ENCODE peak calls at places on chromosomes 1 and 21, in nine cellular contexts. One of them, this sample, is unnamed. For H3K4me1, the result is how much of the 10 kb centered on the place peaks cover.

GRCh38 chr1:165875171-165875570 is 47.8 kb downstream of the UCK2 start:
- DNase-seq in CD8-positive, alpha-beta T cell: no peak
- DNase-seq in SK-N-SH: no peak
- DNase-seq in stomach: peak
- DNase-seq in heart left ventricle: no peak
- DNase-seq in tibial artery: no peak
- DNase-seq in NT2/D1: no peak
- DNase-seq in ovary: no peak
- DNase-seq in tibial nerve: no peak
- DNase-seq in this sample: no peak

GRCh38 chr1:23719162-23719820 is 24.0 kb upstream of the ELOA start:
- DNase-seq in ovary: no peak
- DNase-seq in NT2/D1: no peak
- DNase-seq in SK-N-SH: no peak
- DNase-seq in heart left ventricle: no peak
- DNase-seq in CD8-positive, alpha-beta T cell: no peak
- DNase-seq in tibial artery: no peak
- DNase-seq in stomach: peak
- DNase-seq in tibial nerve: no peak
- DNase-seq in this sample: no peak

GRCh38 chr21:21163904-21164303 is 165.7 kb downstream of the NCAM2 start:
- DNase-seq in CD8-positive, alpha-beta T cell: no peak
- DNase-seq in SK-N-SH: peak
- DNase-seq in stomach: peak
- DNase-seq in NT2/D1: peak
- DNase-seq in ovary: no peak
- DNase-seq in heart left ventricle: no peak
- DNase-seq in tibial nerve: peak
- DNase-seq in tibial artery: no peak
- DNase-seq in this sample: no peak

GRCh38 chr1:227428803-227429202 is 110.5 kb upstream of the CDC42BPA start:
- DNase-seq in NT2/D1: no peak
- DNase-seq in tibial nerve: no peak
- DNase-seq in CD8-positive, alpha-beta T cell: no peak
- DNase-seq in SK-N-SH: no peak
- DNase-seq in heart left ventricle: peak
- DNase-seq in tibial artery: no peak
- DNase-seq in ovary: no peak
- DNase-seq in stomach: peak
- DNase-seq in this sample: no peak

GRCh38 chr1:31793586-31794285 is 22.1 kb downstream of the SPOCD1 start:
- DNase-seq in CD8-positive, alpha-beta T cell: no peak
- DNase-seq in NT2/D1: no peak
- DNase-seq in SK-N-SH: no peak
- DNase-seq in stomach: peak
- DNase-seq in heart left ventricle: no peak
- DNase-seq in ovary: no peak
- DNase-seq in tibial artery: no peak
- DNase-seq in tibial nerve: no peak
- DNase-seq in this sample: no peak

GRCh38 chr1:116390195-116390594 is 17.2 kb downstream of the ATP1A1 start:
- DNase-seq in CD8-positive, alpha-beta T cell: no peak
- DNase-seq in tibial nerve: no peak
- DNase-seq in SK-N-SH: no peak
- DNase-seq in ovary: no peak
- DNase-seq in NT2/D1: no peak
- DNase-seq in heart left ventricle: no peak
- DNase-seq in tibial artery: no peak
- DNase-seq in stomach: no peak
- DNase-seq in this sample: no peak

GRCh38 chr21:29453511-29453910 is 154.8 kb downstream of the BACH1 start:
- DNase-seq in tibial artery: no peak
- DNase-seq in stomach: no peak
- DNase-seq in SK-N-SH: no peak
- DNase-seq in ovary: no peak
- DNase-seq in heart left ventricle: no peak
- DNase-seq in NT2/D1: no peak
- DNase-seq in tibial nerve: no peak
- DNase-seq in CD8-positive, alpha-beta T cell: no peak
- DNase-seq in this sample: no peak

GRCh38 chr1:117117697-117118096 is 3.9 kb downstream of the TRIM45 start:
- DNase-seq in NT2/D1: no peak
- DNase-seq in CD8-positive, alpha-beta T cell: no peak
- DNase-seq in stomach: no peak
- DNase-seq in ovary: no peak
- DNase-seq in tibial nerve: no peak
- DNase-seq in heart left ventricle: no peak
- DNase-seq in tibial artery: no peak
- DNase-seq in SK-N-SH: no peak
- DNase-seq in this sample: no peak

GRCh38 chr1:237316352-237316751 is 274.4 kb downstream of the RYR2 start:
- DNase-seq in NT2/D1: no peak
- DNase-seq in CD8-positive, alpha-beta T cell: no peak
- DNase-seq in ovary: no peak
- DNase-seq in tibial nerve: no peak
- DNase-seq in SK-N-SH: no peak
- DNase-seq in heart left ventricle: no peak
- DNase-seq in stomach: no peak
- DNase-seq in tibial artery: no peak
- DNase-seq in this sample: no peak

GRCh38 chr21:35436899-35437298 is 387.8 kb upstream of the RUNX1 start:
- DNase-seq in SK-N-SH: no peak
- DNase-seq in ovary: no peak
- DNase-seq in tibial artery: no peak
- DNase-seq in heart left ventricle: no peak
- DNase-seq in tibial nerve: no peak
- DNase-seq in CD8-positive, alpha-beta T cell: no peak
- DNase-seq in NT2/D1: no peak
- DNase-seq in stomach: no peak
- DNase-seq in this sample: no peak

GRCh38 chr1:230970432-230970831 is 8.2 kb downstream of the TTC13 start:
- DNase-seq in tibial nerve: no peak
- DNase-seq in SK-N-SH: no peak
- DNase-seq in CD8-positive, alpha-beta T cell: no peak
- DNase-seq in stomach: no peak
- DNase-seq in ovary: no peak
- DNase-seq in tibial artery: no peak
- DNase-seq in heart left ventricle: no peak
- DNase-seq in NT2/D1: no peak
- DNase-seq in this sample: no peak
- H3K4me1 ChIP-seq in tibial nerve: under half
- H3K4me1 ChIP-seq in SK-N-SH: under half
- H3K4me1 ChIP-seq in CD8-positive, alpha-beta T cell: under half
- H3K4me1 ChIP-seq in stomach: half or more
- H3K4me1 ChIP-seq in ovary: under half
- H3K4me1 ChIP-seq in tibial artery: under half
- H3K4me1 ChIP-seq in heart left ventricle: under half
- H3K4me1 ChIP-seq in NT2/D1: under half
- H3K4me1 ChIP-seq in this sample: under half

GRCh38 chr1:114153621-114154145 is at the start of gene SYT6:
- DNase-seq in ovary: no peak
- DNase-seq in heart left ventricle: no peak
- DNase-seq in stomach: no peak
- DNase-seq in NT2/D1: no peak
- DNase-seq in tibial artery: no peak
- DNase-seq in CD8-positive, alpha-beta T cell: no peak
- DNase-seq in tibial nerve: no peak
- DNase-seq in SK-N-SH: peak
- DNase-seq in this sample: no peak
- H3K4me3 ChIP-seq in ovary: peak
- H3K4me3 ChIP-seq in heart left ventricle: peak
- H3K4me3 ChIP-seq in stomach: peak
- H3K4me3 ChIP-seq in NT2/D1: peak
- H3K4me3 ChIP-seq in tibial artery: peak
- H3K4me3 ChIP-seq in CD8-positive, alpha-beta T cell: peak
- H3K4me3 ChIP-seq in tibial nerve: peak
- H3K4me3 ChIP-seq in SK-N-SH: peak
- H3K4me3 ChIP-seq in this sample: peak

DNA sequence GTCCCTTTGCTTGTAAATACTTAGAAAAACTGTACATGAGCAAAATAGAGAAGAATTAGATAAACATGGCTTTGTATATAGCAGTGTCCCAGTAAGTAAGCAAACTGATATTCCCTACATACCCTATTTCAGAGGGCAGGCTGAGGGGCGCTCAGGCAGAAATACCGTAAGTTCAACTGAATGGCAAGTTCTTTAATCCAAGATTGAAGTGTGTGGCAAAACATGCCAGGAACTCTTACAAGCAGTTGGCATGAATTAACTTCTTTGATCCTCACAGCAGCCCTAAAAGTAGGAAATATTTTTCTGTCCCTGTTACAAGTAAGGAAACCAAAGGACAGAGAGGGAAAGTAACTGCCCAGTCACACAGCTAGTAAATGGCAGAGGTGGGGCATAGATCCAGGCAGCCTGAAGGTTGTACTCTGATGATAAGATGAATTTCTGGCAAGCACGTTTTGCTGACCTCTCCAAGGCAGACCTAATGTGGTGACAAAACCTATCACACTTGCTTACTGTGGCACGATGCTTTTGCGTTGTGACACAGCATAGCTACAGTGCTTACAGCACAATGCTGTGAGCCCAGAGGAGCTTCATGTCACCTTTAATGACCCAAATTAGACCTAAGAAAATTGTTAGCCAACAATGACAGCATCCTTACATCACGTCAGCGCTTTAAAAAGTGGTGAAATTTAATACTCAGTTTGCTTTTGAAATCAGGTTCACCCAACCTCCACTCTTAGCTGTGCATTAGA is 35.0 kb upstream of the THEM4 start:
- DNase-seq in tibial nerve: no peak
- DNase-seq in SK-N-SH: no peak
- DNase-seq in ovary: no peak
- DNase-seq in tibial artery: no peak
- DNase-seq in NT2/D1: no peak
- DNase-seq in heart left ventricle: no peak
- DNase-seq in CD8-positive, alpha-beta T cell: no peak
- DNase-seq in stomach: no peak
- DNase-seq in this sample: no peak
- H3K4me1 ChIP-seq in tibial nerve: under half
- H3K4me1 ChIP-seq in SK-N-SH: under half
- H3K4me1 ChIP-seq in ovary: under half
- H3K4me1 ChIP-seq in tibial artery: under half
- H3K4me1 ChIP-seq in NT2/D1: under half
- H3K4me1 ChIP-seq in heart left ventricle: under half
- H3K4me1 ChIP-seq in CD8-positive, alpha-beta T cell: under half
- H3K4me1 ChIP-seq in stomach: under half
- H3K4me1 ChIP-seq in this sample: half or more

DNA sequence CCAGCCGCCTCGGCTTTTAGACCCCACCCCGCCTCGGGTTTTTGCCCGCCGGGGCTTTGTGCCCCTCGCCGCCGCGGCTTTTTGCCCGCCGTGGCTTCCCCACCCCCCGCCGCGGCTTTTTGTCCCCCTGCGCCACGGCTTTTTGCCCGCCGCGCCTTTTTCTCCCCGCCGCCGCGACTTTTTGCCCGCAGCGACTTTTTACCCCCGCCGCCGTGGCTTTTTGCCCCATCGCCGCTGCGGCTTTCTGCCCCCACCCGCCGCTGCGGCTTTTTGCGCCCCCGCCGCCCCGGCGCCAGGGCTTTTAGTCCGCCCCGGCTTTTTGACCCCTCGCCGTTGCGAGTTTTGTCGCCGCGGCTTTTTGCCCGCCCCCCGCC is 474.4 kb downstream of the FAM72C start:
- DNase-seq in NT2/D1: no peak
- DNase-seq in ovary: no peak
- DNase-seq in SK-N-SH: peak
- DNase-seq in tibial nerve: no peak
- DNase-seq in tibial artery: no peak
- DNase-seq in heart left ventricle: peak
- DNase-seq in stomach: peak
- DNase-seq in CD8-positive, alpha-beta T cell: no peak
- DNase-seq in this sample: peak
- H3K4me3 ChIP-seq in NT2/D1: no peak
- H3K4me3 ChIP-seq in ovary: no peak
- H3K4me3 ChIP-seq in SK-N-SH: no peak
- H3K4me3 ChIP-seq in tibial nerve: peak
- H3K4me3 ChIP-seq in tibial artery: no peak
- H3K4me3 ChIP-seq in heart left ventricle: peak
- H3K4me3 ChIP-seq in stomach: peak
- H3K4me3 ChIP-seq in CD8-positive, alpha-beta T cell: no peak
- H3K4me3 ChIP-seq in this sample: peak

DNA sequence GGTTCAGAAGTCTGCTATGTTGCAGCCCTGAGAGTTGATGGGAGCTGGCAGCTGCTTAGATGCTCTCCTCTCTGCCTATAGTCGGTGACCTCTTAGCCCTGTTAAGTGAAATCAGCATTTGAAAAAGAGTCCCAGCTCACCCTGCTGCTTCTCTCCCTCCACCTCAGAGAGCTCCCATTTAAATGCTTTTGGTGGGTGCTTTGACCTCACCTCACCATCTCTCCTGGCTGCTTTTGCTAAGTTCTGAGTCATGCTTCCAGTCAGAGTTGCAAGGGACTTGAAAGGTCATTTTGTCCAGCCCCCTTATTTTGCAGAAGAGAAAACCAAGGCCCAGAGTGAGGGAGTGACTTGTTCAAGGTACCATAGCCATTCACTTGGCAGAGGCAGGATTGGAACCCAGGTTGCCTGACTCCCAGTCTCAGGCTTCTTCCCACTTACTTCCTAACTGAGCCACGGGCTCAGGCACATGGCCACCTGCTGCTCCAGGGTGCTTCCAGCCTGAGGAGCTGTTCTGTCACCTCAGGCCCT is 3.3 kb downstream of the MAPKAPK2 start:
- DNase-seq in CD8-positive, alpha-beta T cell: no peak
- DNase-seq in NT2/D1: peak
- DNase-seq in stomach: no peak
- DNase-seq in SK-N-SH: no peak
- DNase-seq in tibial nerve: no peak
- DNase-seq in tibial artery: no peak
- DNase-seq in ovary: no peak
- DNase-seq in heart left ventricle: no peak
- DNase-seq in this sample: no peak
- H3K4me1 ChIP-seq in CD8-positive, alpha-beta T cell: under half
- H3K4me1 ChIP-seq in NT2/D1: under half
- H3K4me1 ChIP-seq in stomach: half or more
- H3K4me1 ChIP-seq in SK-N-SH: under half
- H3K4me1 ChIP-seq in tibial nerve: under half
- H3K4me1 ChIP-seq in tibial artery: under half
- H3K4me1 ChIP-seq in ovary: under half
- H3K4me1 ChIP-seq in heart left ventricle: half or more
- H3K4me1 ChIP-seq in this sample: half or more

DNA sequence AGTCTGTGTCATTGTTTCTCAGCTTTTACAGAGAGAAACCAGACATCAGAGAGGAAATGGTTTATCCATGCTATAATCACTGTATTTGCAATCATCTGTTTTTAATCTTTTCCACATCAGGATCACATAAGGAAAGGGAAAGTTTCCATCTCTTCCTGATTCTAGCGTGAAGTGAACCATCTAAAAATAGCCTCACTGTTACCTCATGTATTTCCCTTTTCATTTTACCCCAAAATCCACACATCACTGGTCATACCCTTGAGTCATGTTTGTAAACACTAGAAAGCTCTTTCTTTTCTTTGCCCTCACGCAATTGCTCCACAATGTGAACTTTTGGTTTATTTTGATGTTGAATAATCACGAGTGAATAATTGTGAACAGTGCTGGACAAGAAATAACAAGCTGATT is 146.0 kb downstream of the PLA2G4A start:
- DNase-seq in ovary: no peak
- DNase-seq in heart left ventricle: no peak
- DNase-seq in tibial artery: no peak
- DNase-seq in NT2/D1: no peak
- DNase-seq in tibial nerve: no peak
- DNase-seq in stomach: no peak
- DNase-seq in CD8-positive, alpha-beta T cell: no peak
- DNase-seq in SK-N-SH: peak
- DNase-seq in this sample: no peak
- H3K4me3 ChIP-seq in ovary: no peak
- H3K4me3 ChIP-seq in heart left ventricle: no peak
- H3K4me3 ChIP-seq in tibial artery: no peak
- H3K4me3 ChIP-seq in NT2/D1: no peak
- H3K4me3 ChIP-seq in tibial nerve: no peak
- H3K4me3 ChIP-seq in stomach: no peak
- H3K4me3 ChIP-seq in CD8-positive, alpha-beta T cell: no peak
- H3K4me3 ChIP-seq in SK-N-SH: peak
- H3K4me3 ChIP-seq in this sample: no peak

This sample was measured in left ventricle myocardium inferior.